ENCODE peak calls at places on chromosomes 5 and 9, in six cellular contexts. One of them, this sample, is unnamed.
A peak's percentile ranks its signal among the peaks of the same experiment; 100 is the strongest.

GRCh38 chr5:171367424-171368370 is 20.0 kb upstream of the NPM1 start:
- DNase-seq in heart left ventricle: no peak
- DNase-seq in activated T-helper 9 cell treated with anti-CD3 and anti-CD28 coated beads, Interleukin-2, amount 50 U/mL, for 16 hours: no peak
- DNase-seq in bronchial epithelial cell: no peak
- DNase-seq in mucosa of descending colon: no peak
- DNase-seq in H9: no peak
- DNase-seq in this sample: no peak

GRCh38 chr5:64295100-64295499 is 129.5 kb downstream of the RNF180 start:
- DNase-seq in heart left ventricle: no peak
- DNase-seq in activated T-helper 9 cell treated with anti-CD3 and anti-CD28 coated beads, Interleukin-2, amount 50 U/mL, for 16 hours: no peak
- DNase-seq in bronchial epithelial cell: no peak
- DNase-seq in mucosa of descending colon: no peak
- DNase-seq in H9: no peak
- DNase-seq in this sample: no peak

GRCh38 chr9:116377179-116377790 is 223.7 kb downstream of the PAPPA start:
- DNase-seq in heart left ventricle: no peak
- DNase-seq in activated T-helper 9 cell treated with anti-CD3 and anti-CD28 coated beads, Interleukin-2, amount 50 U/mL, for 16 hours: no peak
- DNase-seq in bronchial epithelial cell: peak; percentile 91
- DNase-seq in mucosa of descending colon: no peak
- DNase-seq in H9: no peak
- DNase-seq in this sample: no peak

GRCh38 chr5:53479045-53479655 is 1.3 kb upstream of the FST start:
- DNase-seq in heart left ventricle: no peak
- DNase-seq in activated T-helper 9 cell treated with anti-CD3 and anti-CD28 coated beads, Interleukin-2, amount 50 U/mL, for 16 hours: no peak
- DNase-seq in bronchial epithelial cell: no peak
- DNase-seq in mucosa of descending colon: no peak
- DNase-seq in H9: no peak
- DNase-seq in this sample: no peak

GRCh38 chr9:97564291-97565175 is 63.1 kb downstream of the TMOD1 start:
- DNase-seq in heart left ventricle: no peak
- DNase-seq in activated T-helper 9 cell treated with anti-CD3 and anti-CD28 coated beads, Interleukin-2, amount 50 U/mL, for 16 hours: no peak
- DNase-seq in bronchial epithelial cell: peak; percentile 19
- DNase-seq in mucosa of descending colon: no peak
- DNase-seq in H9: peak; percentile 16
- DNase-seq in this sample: no peak

GRCh38 chr5:54990751-54991349 is 5.5 kb upstream of the ESM1 start:
- DNase-seq in heart left ventricle: no peak
- DNase-seq in activated T-helper 9 cell treated with anti-CD3 and anti-CD28 coated beads, Interleukin-2, amount 50 U/mL, for 16 hours: no peak
- DNase-seq in bronchial epithelial cell: peak; percentile 74
- DNase-seq in mucosa of descending colon: no peak
- DNase-seq in H9: no peak
- DNase-seq in this sample: no peak

GRCh38 chr9:21295992-21296391 is 9.1 kb downstream of the IFNA5 start:
- DNase-seq in heart left ventricle: no peak
- DNase-seq in activated T-helper 9 cell treated with anti-CD3 and anti-CD28 coated beads, Interleukin-2, amount 50 U/mL, for 16 hours: no peak
- DNase-seq in bronchial epithelial cell: no peak
- DNase-seq in mucosa of descending colon: no peak
- DNase-seq in H9: no peak
- DNase-seq in this sample: no peak

GRCh38 chr5:103402861-103403260 is 144.3 kb downstream of the MACIR start:
- DNase-seq in heart left ventricle: no peak
- DNase-seq in activated T-helper 9 cell treated with anti-CD3 and anti-CD28 coated beads, Interleukin-2, amount 50 U/mL, for 16 hours: no peak
- DNase-seq in bronchial epithelial cell: no peak
- DNase-seq in mucosa of descending colon: no peak
- DNase-seq in H9: no peak
- DNase-seq in this sample: no peak

GRCh38 chr5:23389543-23390215 is 117.7 kb upstream of the PRDM9 start:
- DNase-seq in heart left ventricle: peak; percentile 19
- DNase-seq in activated T-helper 9 cell treated with anti-CD3 and anti-CD28 coated beads, Interleukin-2, amount 50 U/mL, for 16 hours: no peak
- DNase-seq in bronchial epithelial cell: no peak
- DNase-seq in mucosa of descending colon: no peak
- DNase-seq in H9: no peak
- DNase-seq in this sample: no peak

GRCh38 chr9:34554211-34555001 is 31.6 kb upstream of the ENHO start:
- DNase-seq in heart left ventricle: no peak
- DNase-seq in activated T-helper 9 cell treated with anti-CD3 and anti-CD28 coated beads, Interleukin-2, amount 50 U/mL, for 16 hours: no peak
- DNase-seq in bronchial epithelial cell: no peak
- DNase-seq in mucosa of descending colon: no peak
- DNase-seq in H9: no peak
- DNase-seq in this sample: no peak

GRCh38 chr5:85769347-85769746 is 848.4 kb upstream of the COX7C start:
- DNase-seq in heart left ventricle: no peak
- DNase-seq in activated T-helper 9 cell treated with anti-CD3 and anti-CD28 coated beads, Interleukin-2, amount 50 U/mL, for 16 hours: no peak
- DNase-seq in bronchial epithelial cell: no peak
- DNase-seq in mucosa of descending colon: no peak
- DNase-seq in H9: no peak
- DNase-seq in this sample: no peak

GRCh38 chr9:111034573-111035539 is 3.4 kb downstream of the LPAR1 start:
- DNase-seq in heart left ventricle: no peak
- DNase-seq in activated T-helper 9 cell treated with anti-CD3 and anti-CD28 coated beads, Interleukin-2, amount 50 U/mL, for 16 hours: no peak
- DNase-seq in bronchial epithelial cell: no peak
- DNase-seq in mucosa of descending colon: no peak
- DNase-seq in H9: no peak
- DNase-seq in this sample: no peak

GRCh38 chr5:174999581-174999980 is 275.2 kb downstream of the MSX2 start:
- DNase-seq in heart left ventricle: no peak
- DNase-seq in activated T-helper 9 cell treated with anti-CD3 and anti-CD28 coated beads, Interleukin-2, amount 50 U/mL, for 16 hours: no peak
- DNase-seq in bronchial epithelial cell: no peak
- DNase-seq in mucosa of descending colon: no peak
- DNase-seq in H9: no peak
- DNase-seq in this sample: no peak

GRCh38 chr9:69951411-69951810 is 92.2 kb upstream of the MAMDC2 start:
- DNase-seq in heart left ventricle: no peak
- DNase-seq in activated T-helper 9 cell treated with anti-CD3 and anti-CD28 coated beads, Interleukin-2, amount 50 U/mL, for 16 hours: no peak
- DNase-seq in bronchial epithelial cell: no peak
- DNase-seq in mucosa of descending colon: no peak
- DNase-seq in H9: no peak
- DNase-seq in this sample: no peak

GRCh38 chr9:81885586-81885985 is 42.6 kb upstream of the SPATA31D4 start:
- DNase-seq in heart left ventricle: no peak
- DNase-seq in activated T-helper 9 cell treated with anti-CD3 and anti-CD28 coated beads, Interleukin-2, amount 50 U/mL, for 16 hours: no peak
- DNase-seq in bronchial epithelial cell: no peak
- DNase-seq in mucosa of descending colon: no peak
- DNase-seq in H9: no peak
- DNase-seq in this sample: no peak

GRCh38 chr9:105694848-105695581 is 674 bp downstream of the TMEM38B start:
- DNase-seq in heart left ventricle: peak; percentile 62
- DNase-seq in activated T-helper 9 cell treated with anti-CD3 and anti-CD28 coated beads, Interleukin-2, amount 50 U/mL, for 16 hours: peak; percentile 31
- DNase-seq in bronchial epithelial cell: peak; percentile 36
- DNase-seq in mucosa of descending colon: peak; percentile 84
- DNase-seq in H9: peak; percentile 61
- DNase-seq in this sample: peak; percentile 61

GRCh38 chr5:133546500-133546899 is 65.8 kb downstream of the FSTL4 start:
- DNase-seq in heart left ventricle: no peak
- DNase-seq in activated T-helper 9 cell treated with anti-CD3 and anti-CD28 coated beads, Interleukin-2, amount 50 U/mL, for 16 hours: no peak
- DNase-seq in bronchial epithelial cell: no peak
- DNase-seq in mucosa of descending colon: no peak
- DNase-seq in H9: no peak
- DNase-seq in this sample: no peak

GRCh38 chr5:45696206-45696836 is at the start of gene HCN1:
- DNase-seq in heart left ventricle: peak; percentile 69
- DNase-seq in activated T-helper 9 cell treated with anti-CD3 and anti-CD28 coated beads, Interleukin-2, amount 50 U/mL, for 16 hours: no peak
- DNase-seq in bronchial epithelial cell: peak; percentile 58
- DNase-seq in mucosa of descending colon: peak; percentile 66
- DNase-seq in H9: peak; percentile 89
- DNase-seq in this sample: no peak

GRCh38 chr5:132549586-132549985 is 6.3 kb upstream of the IL5 start:
- DNase-seq in heart left ventricle: no peak
- DNase-seq in activated T-helper 9 cell treated with anti-CD3 and anti-CD28 coated beads, Interleukin-2, amount 50 U/mL, for 16 hours: no peak
- DNase-seq in bronchial epithelial cell: no peak
- DNase-seq in mucosa of descending colon: no peak
- DNase-seq in H9: no peak
- DNase-seq in this sample: no peak

GRCh38 chr9:69391946-69392345 is 66.9 kb downstream of the ENTREP1 start:
- DNase-seq in heart left ventricle: peak; percentile 63
- DNase-seq in activated T-helper 9 cell treated with anti-CD3 and anti-CD28 coated beads, Interleukin-2, amount 50 U/mL, for 16 hours: no peak
- DNase-seq in bronchial epithelial cell: no peak
- DNase-seq in mucosa of descending colon: no peak
- DNase-seq in H9: no peak
- DNase-seq in this sample: no peak

GRCh38 chr9:129938291-129938979 is 103.2 kb downstream of the USP20 start:
- DNase-seq in heart left ventricle: no peak
- DNase-seq in activated T-helper 9 cell treated with anti-CD3 and anti-CD28 coated beads, Interleukin-2, amount 50 U/mL, for 16 hours: no peak
- DNase-seq in bronchial epithelial cell: no peak
- DNase-seq in mucosa of descending colon: no peak
- DNase-seq in H9: no peak
- DNase-seq in this sample: no peak

GRCh38 chr5:129899454-129899853 is 4.8 kb upstream of the CHSY3 start:
- DNase-seq in heart left ventricle: no peak
- DNase-seq in activated T-helper 9 cell treated with anti-CD3 and anti-CD28 coated beads, Interleukin-2, amount 50 U/mL, for 16 hours: no peak
- DNase-seq in bronchial epithelial cell: peak; percentile 42
- DNase-seq in mucosa of descending colon: no peak
- DNase-seq in H9: no peak
- DNase-seq in this sample: no peak

GRCh38 chr5:220008-220407 is 1.9 kb downstream of the SDHA start:
- DNase-seq in heart left ventricle: no peak
- DNase-seq in activated T-helper 9 cell treated with anti-CD3 and anti-CD28 coated beads, Interleukin-2, amount 50 U/mL, for 16 hours: no peak
- DNase-seq in bronchial epithelial cell: no peak
- DNase-seq in mucosa of descending colon: no peak
- DNase-seq in H9: no peak
- DNase-seq in this sample: no peak

This sample was measured in activated B cell treated with CpG ODN at 0.5 μM for 24 hours.